ENCODE peak calls at places on chromosome 18, in ten cellular contexts. W is left ventricle myocardium inferior, Q is cardiac fibroblast, I is WERI-Rb-1, Z is OCI-LY7, L is PC-9, U is activated B cell treated with CpG ODN at 0.5 μM for 24 hours, S is GM20000, R is HL-60, F is GM12865. G is an unnamed sample.

GRCh38 chr18:34977787-34978532 is 63.3 kb upstream of the MAPRE2 start:
- DNase-seq in W (peak), I (peak), S (peak), L (peak), F (peak), R (peak), U (peak), Q (no peak), Z (peak), G (no peak)

GRCh38 chr18:67132919-67133318 is 383.6 kb downstream of the DSEL start:
- DNase-seq in U (no peak), S (no peak), I (no peak), Z (no peak), F (no peak), W (no peak), Q (no peak), R (no peak), L (no peak), G (no peak)

GRCh38 chr18:67410671-67411070 is 105.8 kb downstream of the DSEL start:
- DNase-seq in S (no peak), W (no peak), F (no peak), I (no peak), Q (peak), R (no peak), Z (no peak), U (no peak), L (no peak), G (no peak)

GRCh38 chr18:25109484-25109883 is 242.5 kb downstream of the ZNF521 start:
- DNase-seq in W (no peak), Q (no peak), I (no peak), R (no peak), U (no peak), Z (no peak), F (no peak), S (no peak), L (no peak), G (no peak)

GRCh38 chr18:61738042-61738441 is 154.8 kb downstream of the RNF152 start:
- DNase-seq in L (no peak), S (no peak), U (no peak), I (no peak), F (no peak), R (no peak), Z (no peak), Q (peak), W (no peak), G (no peak)

GRCh38 chr18:79528296-79528695 is 132.6 kb downstream of the NFATC1 start:
- DNase-seq in R (no peak), U (no peak), F (no peak), S (no peak), Z (no peak), L (no peak), W (no peak), I (no peak), Q (no peak), G (no peak)

GRCh38 chr18:44638141-44638540 is 42.5 kb upstream of the SETBP1 start:
- DNase-seq in I (no peak), U (no peak), Z (no peak), R (no peak), Q (no peak), W (no peak), L (no peak), F (no peak), S (no peak), G (no peak)

GRCh38 chr18:55983433-55983832 is 395.4 kb upstream of the TCF4 start:
- DNase-seq in Z (no peak), U (no peak), I (no peak), F (no peak), Q (no peak), R (no peak), S (no peak), W (no peak), L (no peak), G (no peak)

GRCh38 chr18:25561923-25562322 is 210.0 kb upstream of the ZNF521 start:
- DNase-seq in U (no peak), R (peak), Z (peak), I (no peak), W (no peak), Q (peak), F (peak), L (no peak), S (peak), G (no peak)

GRCh38 chr18:68469049-68469625 is 245.8 kb downstream of the TMX3 start:
- DNase-seq in Q (no peak), L (no peak), W (no peak), U (no peak), I (no peak), R (no peak), F (no peak), Z (no peak), S (no peak), G (no peak)

GRCh38 chr18:67525328-67526110 is 9.0 kb upstream of the DSEL start:
- DNase-seq in U (no peak), Z (no peak), L (peak), S (no peak), Q (peak), R (no peak), W (peak), I (no peak), F (no peak), G (peak)

GRCh38 chr18:31648966-31649429 is 35.4 kb downstream of the B4GALT6 start:
- DNase-seq in I (no peak), S (peak), W (no peak), Z (no peak), U (no peak), Q (peak), R (no peak), L (peak), F (peak), G (peak)

GRCh38 chr18:36672437-36673344 is 156.1 kb downstream of the TPGS2 start:
- DNase-seq in Z (peak), L (peak), U (no peak), R (no peak), W (no peak), F (peak), Q (peak), S (peak), I (no peak), G (peak)

GRCh38 chr18:13302611-13303267 is 84.2 kb downstream of the LDLRAD4 start:
- DNase-seq in L (no peak), U (no peak), Q (no peak), S (no peak), W (no peak), Z (no peak), F (no peak), R (no peak), I (no peak), G (no peak)

GRCh38 chr18:9683418-9684396 is 24.4 kb upstream of the RAB31 start:
- DNase-seq in R (no peak), I (no peak), Q (peak), L (peak), Z (no peak), S (no peak), W (no peak), U (no peak), F (no peak), G (no peak)

GRCh38 chr18:10453261-10453884 is 1.1 kb upstream of the APCDD1 start:
- DNase-seq in L (no peak), S (no peak), U (no peak), R (no peak), F (no peak), Q (no peak), I (no peak), W (no peak), Z (no peak), G (no peak)

GRCh38 chr18:48580782-48581181 is 42.0 kb downstream of the CTIF start:
- DNase-seq in I (no peak), L (no peak), R (no peak), U (no peak), Q (no peak), Z (no peak), S (no peak), W (no peak), F (no peak), G (peak)

GRCh38 chr18:8479826-8480225 is 129.4 kb upstream of the RAB12 start:
- DNase-seq in R (no peak), Q (no peak), F (no peak), Z (no peak), U (no peak), W (no peak), S (no peak), I (no peak), L (no peak), G (no peak)

GRCh38 chr18:8477615-8478014 is 131.6 kb upstream of the RAB12 start:
- DNase-seq in R (no peak), U (no peak), I (no peak), W (no peak), F (no peak), S (no peak), L (no peak), Z (no peak), Q (no peak), G (no peak)

GRCh38 chr18:8478968-8479370 is 130.3 kb upstream of the RAB12 start:
- DNase-seq in Z (no peak), F (no peak), U (no peak), W (no peak), Q (no peak), I (no peak), L (no peak), S (no peak), R (no peak), G (no peak)

GRCh38 chr18:8480506-8481328 is 128.5 kb upstream of the RAB12 start:
- DNase-seq in R (no peak), F (peak), L (peak), S (no peak), Q (peak), Z (peak), W (peak), I (peak), U (no peak), G (no peak)

DNA sequence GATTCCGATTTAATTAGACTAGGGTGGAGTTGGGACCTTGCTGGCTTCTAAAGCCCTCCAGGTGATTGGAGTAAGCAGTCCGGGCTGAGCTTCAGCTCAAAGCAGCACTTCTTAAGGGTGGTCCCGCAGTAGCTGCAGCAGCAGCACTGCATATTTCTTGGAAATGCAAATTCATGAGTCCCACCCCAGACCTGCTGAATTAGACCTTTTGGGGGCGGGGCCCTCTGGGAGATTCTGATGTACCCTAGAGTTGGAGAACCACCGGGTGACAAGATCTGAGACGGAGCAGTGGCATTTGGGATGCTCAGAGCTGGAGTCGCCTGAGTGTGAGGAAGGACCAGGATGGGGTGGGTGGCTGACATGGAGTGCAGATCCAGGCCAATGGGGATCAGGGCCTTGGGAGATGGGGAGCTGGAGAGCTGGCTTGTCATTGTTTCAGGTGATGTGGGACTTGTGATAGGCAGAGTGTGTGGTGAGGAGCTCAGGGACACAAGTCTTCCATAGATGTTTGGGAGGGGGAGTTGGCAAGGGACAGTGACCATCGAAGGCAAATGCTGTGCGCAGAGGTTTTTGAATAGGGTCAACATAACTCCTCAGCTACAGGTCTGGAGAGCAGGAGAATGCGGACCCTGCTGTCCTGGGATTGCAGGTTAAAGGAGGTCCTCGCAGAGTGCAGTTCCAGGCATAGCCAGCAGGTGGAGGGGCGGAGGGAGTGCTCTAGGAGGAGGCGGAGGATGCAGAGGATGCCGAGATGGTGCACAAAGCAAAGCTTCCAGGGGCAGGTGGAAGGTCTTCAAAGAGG is 130.9 kb upstream of the RAB12 start:
- DNase-seq in U (peak), F (peak), R (peak), L (peak), Q (peak), S (peak), I (peak), W (peak), Z (peak), G (no peak)
- TF ChIP-seq CTCF in U (no peak), F (peak), R (peak), L (peak), Q (peak), S (peak), I (peak), W (peak), Z (peak), G (peak)

GRCh38 chr18:57589162-57589561 is 2.7 kb upstream of the FECH start:
- DNase-seq in L (no peak), I (no peak), Q (no peak), Z (no peak), U (no peak), F (no peak), R (no peak), W (no peak), S (no peak), G (no peak)
- TF ChIP-seq CTCF in L (no peak), I (no peak), Q (no peak), Z (no peak), U (no peak), F (no peak), R (no peak), W (no peak), S (no peak), G (no peak)

GRCh38 chr18:22441638-22442037 is 23.9 kb upstream of the CTAGE1 start:
- DNase-seq in Z (no peak), F (no peak), Q (no peak), U (no peak), S (no peak), L (no peak), R (no peak), I (no peak), W (no peak), G (no peak)
- TF ChIP-seq CTCF in Z (peak), F (no peak), Q (no peak), U (no peak), S (no peak), L (no peak), R (no peak), I (no peak), W (no peak), G (no peak)

DNA sequence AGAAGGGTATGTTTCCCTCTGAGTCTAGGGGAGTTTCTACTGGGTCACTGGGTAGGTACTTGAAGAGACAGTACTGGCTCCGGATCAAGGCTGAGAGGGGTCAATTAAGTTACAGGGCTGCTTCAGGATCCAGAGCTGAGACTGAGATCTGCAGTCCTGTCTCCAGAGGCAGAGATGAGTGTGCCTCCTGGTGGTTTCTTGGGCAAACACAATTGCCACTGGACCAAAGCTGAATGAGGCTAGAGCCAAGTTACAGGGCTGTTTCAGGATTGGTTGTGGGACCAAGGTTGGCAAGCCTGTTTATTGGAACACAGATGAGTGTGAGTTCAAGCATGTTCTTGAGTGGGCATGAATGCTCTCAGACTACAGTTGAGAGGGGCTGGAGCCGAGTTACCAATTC is 157.9 kb downstream of the ADCYAP1 start:
- DNase-seq in F (peak), W (no peak), R (no peak), S (no peak), Q (peak), Z (no peak), U (no peak), I (no peak), L (no peak), G (no peak)
- TF ChIP-seq CTCF in F (no peak), W (no peak), R (no peak), S (no peak), Q (peak), Z (no peak), U (no peak), I (peak), L (no peak), G (no peak)

DNA sequence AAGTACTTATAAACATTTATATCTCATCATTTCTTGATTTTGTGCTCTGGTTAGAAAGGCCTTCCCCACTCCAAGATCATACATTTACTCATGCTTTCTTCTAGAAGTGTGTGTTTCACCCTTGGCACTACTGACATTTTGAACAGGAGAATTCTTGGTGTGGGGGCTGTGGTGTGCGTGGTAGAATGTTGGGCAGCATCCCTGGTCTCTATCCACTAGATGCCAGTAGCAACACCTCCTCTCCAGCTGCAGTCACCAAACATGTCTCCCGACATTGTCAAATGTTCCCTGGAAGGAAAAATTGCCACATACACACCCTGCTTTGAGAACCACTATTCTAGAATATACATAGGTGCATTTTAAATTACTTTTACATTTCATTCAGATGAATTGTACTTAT is 8.7 kb upstream of the TGIF1 start:
- DNase-seq in R (no peak), S (no peak), F (no peak), L (peak), Q (peak), U (no peak), W (no peak), Z (peak), I (peak), G (no peak)
- TF ChIP-seq CTCF in R (peak), S (no peak), F (no peak), L (no peak), Q (no peak), U (no peak), W (peak), Z (peak), I (peak), G (peak)

GRCh38 chr18:59054892-59055291 is 84.8 kb upstream of the SEC11C start:
- DNase-seq in Q (no peak), Z (no peak), U (no peak), R (no peak), L (no peak), W (no peak), F (no peak), I (no peak), S (no peak), G (no peak)

GRCh38 chr18:59057493-59057795 is 82.2 kb upstream of the SEC11C start:
- DNase-seq in S (no peak), L (no peak), I (no peak), Q (no peak), R (no peak), Z (no peak), W (no peak), F (no peak), U (no peak), G (no peak)

GRCh38 chr18:59057969-59058368 is 81.7 kb upstream of the SEC11C start:
- DNase-seq in F (no peak), R (no peak), S (no peak), I (no peak), W (no peak), Q (peak), Z (no peak), U (no peak), L (no peak), G (no peak)

GRCh38 chr18:59055345-59056032 is 84.2 kb upstream of the SEC11C start:
- DNase-seq in Z (no peak), L (no peak), R (no peak), Q (peak), F (no peak), U (no peak), W (no peak), S (no peak), I (peak), G (no peak)

DNA sequence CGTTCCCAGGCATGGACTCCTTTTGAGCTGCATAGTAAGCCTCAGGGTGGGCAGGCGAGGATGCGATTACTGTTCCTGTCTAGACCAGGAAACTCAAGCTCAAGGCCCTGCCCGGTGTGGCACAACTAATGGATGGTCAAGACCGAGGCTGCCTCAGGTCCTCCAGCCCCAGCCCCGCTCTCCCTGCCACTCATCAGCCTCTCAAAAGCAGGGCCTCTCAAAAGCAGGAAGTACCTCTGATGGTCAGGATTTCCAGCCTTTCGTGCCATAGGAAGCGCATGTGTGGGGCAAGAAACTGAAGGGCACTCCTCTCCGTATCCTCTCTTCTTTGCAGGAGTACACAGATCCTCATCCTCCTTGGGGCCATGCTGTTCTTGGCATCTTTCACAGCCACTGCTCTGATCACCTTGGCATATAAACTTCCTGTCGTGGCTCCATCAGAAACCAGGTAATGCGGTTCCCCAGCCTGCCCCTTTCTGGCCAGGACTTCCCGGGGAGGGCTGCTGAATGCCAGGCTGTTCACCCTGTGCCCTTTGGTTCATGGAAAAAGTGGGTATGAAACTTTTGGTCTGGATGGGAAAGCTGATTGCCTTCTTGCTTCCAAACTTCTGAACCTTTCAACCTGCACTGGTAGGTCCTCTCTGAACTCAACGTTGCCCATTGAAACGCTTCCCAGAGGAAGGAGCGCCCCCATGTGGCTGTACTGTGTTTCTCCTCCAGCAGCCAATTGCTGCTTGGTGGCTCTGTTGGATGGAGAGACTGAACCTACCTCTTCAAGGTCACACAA is 82.8 kb upstream of the SEC11C start:
- DNase-seq in S (peak), R (peak), Q (peak), I (peak), Z (peak), W (peak), L (peak), F (peak), U (peak), G (peak)
- TF ChIP-seq CTCF in S (peak), R (peak), Q (peak), I (peak), Z (peak), W (peak), L (peak), F (peak), U (no peak), G (peak)

G was measured in keratinocyte.